ENCODE peak calls at places on chromosomes 6 and 20, in five cellular contexts. One of them, this sample, is unnamed.

GRCh38 chr20:31500527-31500926 is 13.7 kb upstream of the HM13 start:
- DNase-seq in WTC11: no peak
- DNase-seq in CD14-positive monocyte: no peak
- DNase-seq in cardiac muscle cell: no peak
- DNase-seq in heart right ventricle: no peak
- DNase-seq in this sample: no peak

GRCh38 chr6:32252326-32253009 is 28.6 kb upstream of the NOTCH4 start:
- DNase-seq in WTC11: no peak
- DNase-seq in CD14-positive monocyte: no peak
- DNase-seq in cardiac muscle cell: no peak
- DNase-seq in heart right ventricle: no peak
- DNase-seq in this sample: no peak

GRCh38 chr6:108656834-108657233 is 96.1 kb downstream of the FOXO3 start:
- DNase-seq in WTC11: no peak
- DNase-seq in CD14-positive monocyte: no peak
- DNase-seq in cardiac muscle cell: no peak
- DNase-seq in heart right ventricle: no peak
- DNase-seq in this sample: no peak

GRCh38 chr6:7087491-7087979 is 20.2 kb upstream of the RREB1 start:
- DNase-seq in WTC11: no peak
- DNase-seq in CD14-positive monocyte: no peak
- DNase-seq in cardiac muscle cell: no peak
- DNase-seq in heart right ventricle: no peak
- DNase-seq in this sample: no peak

GRCh38 chr6:27862396-27863061 is 49.7 kb downstream of the OR2B2 start:
- DNase-seq in WTC11: no peak
- DNase-seq in CD14-positive monocyte: no peak
- DNase-seq in cardiac muscle cell: no peak
- DNase-seq in heart right ventricle: no peak
- DNase-seq in this sample: no peak

GRCh38 chr20:54133434-54134427 is 40.1 kb downstream of the CYP24A1 start:
- DNase-seq in WTC11: no peak
- DNase-seq in CD14-positive monocyte: no peak
- DNase-seq in cardiac muscle cell: no peak
- DNase-seq in heart right ventricle: no peak
- DNase-seq in this sample: no peak

GRCh38 chr6:116633685-116634084 is 17.4 kb downstream of the RSPH4A start:
- DNase-seq in WTC11: no peak
- DNase-seq in CD14-positive monocyte: no peak
- DNase-seq in cardiac muscle cell: no peak
- DNase-seq in heart right ventricle: no peak
- DNase-seq in this sample: no peak

GRCh38 chr20:54629632-54630031 is 154.2 kb downstream of the DOK5 start:
- DNase-seq in WTC11: no peak
- DNase-seq in CD14-positive monocyte: no peak
- DNase-seq in cardiac muscle cell: no peak
- DNase-seq in heart right ventricle: no peak
- DNase-seq in this sample: no peak

GRCh38 chr6:149385998-149386646 is 13.9 kb upstream of the SUMO4 start:
- DNase-seq in WTC11: no peak
- DNase-seq in CD14-positive monocyte: no peak
- DNase-seq in cardiac muscle cell: no peak
- DNase-seq in heart right ventricle: no peak
- DNase-seq in this sample: no peak

GRCh38 chr6:3402310-3403243 is 54.3 kb downstream of the SLC22A23 start:
- DNase-seq in WTC11: no peak
- DNase-seq in CD14-positive monocyte: no peak
- DNase-seq in cardiac muscle cell: no peak
- DNase-seq in heart right ventricle: no peak
- DNase-seq in this sample: no peak

GRCh38 chr6:107192739-107193296 is 77.5 kb upstream of the BEND3 start:
- DNase-seq in WTC11: no peak
- DNase-seq in CD14-positive monocyte: no peak
- DNase-seq in cardiac muscle cell: no peak
- DNase-seq in heart right ventricle: no peak
- DNase-seq in this sample: no peak

GRCh38 chr20:41369673-41370072 is 3.1 kb upstream of the EMILIN3 start:
- DNase-seq in WTC11: no peak
- DNase-seq in CD14-positive monocyte: no peak
- DNase-seq in cardiac muscle cell: no peak
- DNase-seq in heart right ventricle: no peak
- DNase-seq in this sample: no peak

GRCh38 chr20:1661542-1662299 is 4.1 kb upstream of the SIRPG start:
- DNase-seq in WTC11: no peak
- DNase-seq in CD14-positive monocyte: no peak
- DNase-seq in cardiac muscle cell: no peak
- DNase-seq in heart right ventricle: no peak
- DNase-seq in this sample: no peak

GRCh38 chr6:33143113-33143760 is 49.0 kb downstream of the COL11A2 start:
- DNase-seq in WTC11: peak; percentile 50
- DNase-seq in CD14-positive monocyte: no peak
- DNase-seq in cardiac muscle cell: no peak
- DNase-seq in heart right ventricle: no peak
- DNase-seq in this sample: no peak

GRCh38 chr6:25370175-25371036 is 91.2 kb downstream of the CARMIL1 start:
- DNase-seq in WTC11: no peak
- DNase-seq in CD14-positive monocyte: no peak
- DNase-seq in cardiac muscle cell: no peak
- DNase-seq in heart right ventricle: no peak
- DNase-seq in this sample: no peak

GRCh38 chr6:74597266-74597665 is 608.6 kb downstream of the COL12A1 start:
- DNase-seq in WTC11: no peak
- DNase-seq in CD14-positive monocyte: no peak
- DNase-seq in cardiac muscle cell: no peak
- DNase-seq in heart right ventricle: no peak
- DNase-seq in this sample: no peak

GRCh38 chr6:89610149-89610642 is 28.4 kb downstream of the LYRM2 start:
- DNase-seq in WTC11: peak; percentile 86
- DNase-seq in CD14-positive monocyte: peak; percentile 59
- DNase-seq in cardiac muscle cell: peak; percentile 74
- DNase-seq in heart right ventricle: peak; percentile 67
- DNase-seq in this sample: peak; percentile 76

GRCh38 chr6:45967363-45967762 is 48.3 kb downstream of the CLIC5 start:
- DNase-seq in WTC11: no peak
- DNase-seq in CD14-positive monocyte: no peak
- DNase-seq in cardiac muscle cell: no peak
- DNase-seq in heart right ventricle: no peak
- DNase-seq in this sample: no peak

GRCh38 chr6:45966797-45967196 is 48.9 kb downstream of the CLIC5 start:
- DNase-seq in WTC11: no peak
- DNase-seq in CD14-positive monocyte: no peak
- DNase-seq in cardiac muscle cell: no peak
- DNase-seq in heart right ventricle: no peak
- DNase-seq in this sample: no peak

GRCh38 chr6:45969883-45970282 is 45.8 kb downstream of the CLIC5 start:
- DNase-seq in WTC11: no peak
- DNase-seq in CD14-positive monocyte: no peak
- DNase-seq in cardiac muscle cell: no peak
- DNase-seq in heart right ventricle: no peak
- DNase-seq in this sample: no peak

GRCh38 chr6:45970326-45970725 is 45.3 kb downstream of the CLIC5 start:
- DNase-seq in WTC11: no peak
- DNase-seq in CD14-positive monocyte: no peak
- DNase-seq in cardiac muscle cell: no peak
- DNase-seq in heart right ventricle: no peak
- DNase-seq in this sample: no peak

DNA sequence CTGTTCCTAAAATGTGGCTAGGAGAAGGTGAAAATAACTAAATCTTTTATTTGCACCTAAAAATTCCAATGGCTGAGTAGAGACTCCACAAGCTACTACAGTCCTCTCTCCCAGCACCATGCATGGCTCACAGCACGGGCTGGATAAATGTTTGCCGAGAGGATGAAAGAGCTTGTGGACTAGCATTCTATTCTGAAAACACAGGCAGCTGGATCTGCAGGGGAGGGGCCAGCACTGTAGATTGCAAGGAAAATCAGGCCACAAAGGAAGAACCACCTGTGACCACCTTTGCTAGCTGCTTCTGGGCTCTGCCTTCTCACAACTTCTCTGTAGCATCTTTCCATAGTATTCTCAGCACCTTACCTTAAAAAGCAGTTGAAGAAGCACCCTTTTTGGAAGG is 46.6 kb downstream of the CLIC5 start:
- DNase-seq in WTC11: no peak
- DNase-seq in CD14-positive monocyte: no peak
- DNase-seq in cardiac muscle cell: no peak
- DNase-seq in heart right ventricle: no peak
- DNase-seq in this sample: no peak
- TF ChIP-seq CTCF in WTC11: no peak
- TF ChIP-seq CTCF in CD14-positive monocyte: no peak
- TF ChIP-seq CTCF in cardiac muscle cell: no peak
- TF ChIP-seq CTCF in heart right ventricle: no peak
- TF ChIP-seq CTCF in this sample: no peak

GRCh38 chr6:134828641-134829040 is 121.3 kb downstream of the ALDH8A1 start:
- DNase-seq in WTC11: no peak
- DNase-seq in CD14-positive monocyte: no peak
- DNase-seq in cardiac muscle cell: no peak
- DNase-seq in heart right ventricle: no peak
- DNase-seq in this sample: no peak

GRCh38 chr6:134823635-134824034 is 126.3 kb downstream of the ALDH8A1 start:
- DNase-seq in WTC11: no peak
- DNase-seq in CD14-positive monocyte: no peak
- DNase-seq in cardiac muscle cell: no peak
- DNase-seq in heart right ventricle: no peak
- DNase-seq in this sample: no peak

GRCh38 chr6:134830945-134831344 is 119.0 kb downstream of the ALDH8A1 start:
- DNase-seq in WTC11: no peak
- DNase-seq in CD14-positive monocyte: no peak
- DNase-seq in cardiac muscle cell: no peak
- DNase-seq in heart right ventricle: no peak
- DNase-seq in this sample: no peak

GRCh38 chr6:134830194-134830593 is 119.7 kb downstream of the ALDH8A1 start:
- DNase-seq in WTC11: no peak
- DNase-seq in CD14-positive monocyte: no peak
- DNase-seq in cardiac muscle cell: no peak
- DNase-seq in heart right ventricle: no peak
- DNase-seq in this sample: no peak

DNA sequence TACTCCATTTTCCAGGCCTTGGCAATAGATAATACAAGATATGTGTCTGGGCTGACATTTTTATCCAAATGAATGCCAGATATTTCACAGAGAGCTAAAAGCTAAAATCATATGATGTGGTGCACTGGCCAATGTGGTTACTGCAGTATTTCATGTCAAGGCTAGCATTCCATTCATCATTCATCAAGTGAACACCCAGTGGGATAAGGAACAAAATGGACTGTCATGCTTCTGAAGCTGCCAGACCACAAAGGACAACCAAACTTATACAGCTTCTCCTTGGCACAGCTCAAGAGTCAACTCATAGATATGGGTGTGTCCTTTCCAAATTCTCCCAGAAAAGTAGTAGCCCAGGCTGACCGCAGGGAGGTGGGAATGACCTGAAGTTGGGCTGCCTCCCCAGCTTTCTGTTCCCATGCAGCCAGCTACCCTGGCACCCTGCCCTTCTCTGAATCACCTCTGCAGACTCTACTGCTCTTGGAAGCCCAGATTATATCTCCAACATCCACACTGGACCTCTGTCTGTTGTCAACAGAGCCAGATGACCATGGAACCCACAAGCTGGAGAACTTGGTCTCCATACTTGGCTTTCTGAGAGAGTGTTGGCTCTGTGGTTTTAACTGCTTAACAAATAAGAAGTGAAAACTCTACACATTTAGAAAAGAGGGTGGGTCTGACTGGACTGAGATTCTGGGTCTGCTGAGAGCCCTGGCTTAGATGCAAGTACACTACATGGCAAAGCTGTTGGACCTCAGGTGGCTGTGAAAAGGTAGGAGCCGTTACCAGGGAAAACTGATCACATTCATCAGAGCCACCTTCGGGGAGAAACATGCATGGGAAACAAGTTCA is 122.8 kb downstream of the ALDH8A1 start:
- DNase-seq in WTC11: no peak
- DNase-seq in CD14-positive monocyte: no peak
- DNase-seq in cardiac muscle cell: no peak
- DNase-seq in heart right ventricle: peak; percentile 51
- DNase-seq in this sample: no peak
- TF ChIP-seq CTCF in WTC11: no peak
- TF ChIP-seq CTCF in CD14-positive monocyte: no peak
- TF ChIP-seq CTCF in cardiac muscle cell: peak; percentile 42
- TF ChIP-seq CTCF in heart right ventricle: no peak
- TF ChIP-seq CTCF in this sample: no peak

GRCh38 chr20:5395932-5396727 is 79.4 kb upstream of the PROKR2 start:
- DNase-seq in WTC11: no peak
- DNase-seq in CD14-positive monocyte: no peak
- DNase-seq in cardiac muscle cell: no peak
- DNase-seq in heart right ventricle: no peak
- DNase-seq in this sample: no peak

GRCh38 chr20:5393218-5393870 is 76.6 kb upstream of the PROKR2 start:
- DNase-seq in WTC11: no peak
- DNase-seq in CD14-positive monocyte: no peak
- DNase-seq in cardiac muscle cell: peak; percentile 3
- DNase-seq in heart right ventricle: no peak
- DNase-seq in this sample: no peak

GRCh38 chr20:5400164-5400762 is 83.5 kb upstream of the PROKR2 start:
- DNase-seq in WTC11: peak; percentile 42
- DNase-seq in CD14-positive monocyte: no peak
- DNase-seq in cardiac muscle cell: peak; percentile 77
- DNase-seq in heart right ventricle: peak; percentile 6
- DNase-seq in this sample: no peak

GRCh38 chr20:5401277-5401676 is 84.5 kb upstream of the PROKR2 start:
- DNase-seq in WTC11: no peak
- DNase-seq in CD14-positive monocyte: no peak
- DNase-seq in cardiac muscle cell: no peak
- DNase-seq in heart right ventricle: no peak
- DNase-seq in this sample: no peak

DNA sequence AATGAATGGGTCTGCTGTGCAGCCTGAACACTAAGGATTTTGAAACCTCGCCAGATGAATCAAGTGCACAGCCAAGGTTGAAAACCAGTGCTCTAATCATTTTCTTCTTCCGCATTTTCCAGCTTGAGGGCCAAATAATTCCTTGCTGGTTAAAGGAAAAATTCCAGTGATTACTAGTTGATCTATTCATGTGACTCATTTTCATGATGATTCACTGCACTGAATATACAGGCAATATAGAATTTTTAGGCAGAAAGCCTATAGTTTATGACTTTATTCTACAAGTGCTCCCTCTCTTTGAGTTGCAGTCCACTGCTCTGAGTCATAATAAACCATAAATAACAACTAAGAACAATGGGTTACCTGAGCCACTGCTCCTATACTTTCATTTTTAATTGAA is 80.7 kb upstream of the PROKR2 start:
- DNase-seq in WTC11: no peak
- DNase-seq in CD14-positive monocyte: no peak
- DNase-seq in cardiac muscle cell: no peak
- DNase-seq in heart right ventricle: no peak
- DNase-seq in this sample: no peak
- TF ChIP-seq CTCF in WTC11: no peak
- TF ChIP-seq CTCF in CD14-positive monocyte: no peak
- TF ChIP-seq CTCF in cardiac muscle cell: no peak
- TF ChIP-seq CTCF in heart right ventricle: no peak
- TF ChIP-seq CTCF in this sample: no peak

DNA sequence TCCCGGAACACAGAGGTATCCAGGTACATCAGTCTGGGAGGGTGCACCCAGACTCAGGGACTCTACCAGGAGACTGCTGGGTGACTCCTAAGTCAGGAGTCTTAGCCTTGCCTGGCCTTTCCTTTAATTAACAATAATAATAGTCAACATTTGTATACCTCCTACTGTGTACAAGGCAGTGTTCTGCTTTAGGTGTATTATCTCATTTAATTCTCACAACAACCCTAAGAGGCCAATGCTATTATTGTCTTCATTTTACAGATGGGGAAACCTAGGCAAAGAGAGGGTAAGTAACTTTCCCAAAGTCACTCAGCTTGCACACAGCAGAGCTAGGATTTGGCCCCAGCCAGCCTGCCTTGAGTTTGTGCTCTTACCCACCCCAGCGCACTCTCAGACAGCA is 39.6 kb downstream of the MRPL14 start:
- DNase-seq in WTC11: no peak
- DNase-seq in CD14-positive monocyte: no peak
- DNase-seq in cardiac muscle cell: no peak
- DNase-seq in heart right ventricle: no peak
- DNase-seq in this sample: no peak
- TF ChIP-seq CTCF in WTC11: no peak
- TF ChIP-seq CTCF in CD14-positive monocyte: no peak
- TF ChIP-seq CTCF in cardiac muscle cell: no peak
- TF ChIP-seq CTCF in heart right ventricle: no peak
- TF ChIP-seq CTCF in this sample: no peak